ENCODE peak calls at places on chromosomes 3 and 15, in nine cellular contexts. C is mucosa of gallbladder; F is KBM-7; Y is dorsolateral prefrontal cortex; D is activated CD4-positive, alpha-beta T cell treated with anti-CD3 and anti-CD28 coated beads, Interleukin-2, amount 10 ng/mL, durations not matched to agents 7 days and 5 days; P is lung; K is transverse colon; A is stimulated activated CD4-positive, alpha-beta T cell treated with anti-CD3 and anti-CD28 coated beads, Interleukin-1b, Interleukin-23, amount 100 ng/mL, for 48 hours; X is NCI-H1694 treated with DMSO at 0.1 percent for 48 hours. Q is an unnamed sample.

GRCh38 chr15:25803541-25803940 is 59.6 kb downstream of the ATP10A start:
- DNase-seq in C (no peak), F (no peak), Y (no peak), D (no peak), P (no peak), K (no peak), A (no peak), X (no peak), Q (no peak)

GRCh38 chr15:63889831-63890230 is 56.1 kb upstream of the HERC1 start:
- DNase-seq in C (no peak), F (no peak), Y (no peak), D (no peak), P (no peak), K (no peak), A (no peak), X (no peak), Q (no peak)

GRCh38 chr3:127747751-127748521 is 74.4 kb downstream of the MGLL start:
- DNase-seq in C (peak), F (no peak), Y (no peak), D (no peak), P (peak), K (peak), A (no peak), X (peak), Q (peak)

GRCh38 chr3:67593761-67594234 is 60.6 kb downstream of the SUCLG2 start:
- DNase-seq in C (no peak), F (no peak), Y (no peak), D (no peak), P (no peak), K (no peak), A (no peak), X (no peak), Q (no peak)

GRCh38 chr15:60384052-60384451 is 13.7 kb downstream of the ANXA2 start:
- DNase-seq in C (no peak), F (no peak), Y (no peak), D (no peak), P (no peak), K (no peak), A (no peak), X (no peak), Q (peak)

GRCh38 chr15:91864669-91865068 is 11.2 kb downstream of the SLCO3A1 start:
- DNase-seq in C (no peak), F (no peak), Y (no peak), D (no peak), P (no peak), K (no peak), A (no peak), X (no peak), Q (no peak)

GRCh38 chr15:77819271-77819806 is 186.6 kb upstream of the LINGO1 start:
- DNase-seq in C (no peak), F (no peak), Y (peak), D (no peak), P (no peak), K (no peak), A (no peak), X (peak), Q (no peak)

GRCh38 chr15:98308117-98308516 is 340.2 kb upstream of the IGF1R start:
- DNase-seq in C (no peak), F (no peak), Y (no peak), D (no peak), P (no peak), K (no peak), A (no peak), X (no peak), Q (no peak)

GRCh38 chr15:51623386-51623938 is 891 bp upstream of the DMXL2 start:
- DNase-seq in C (peak), F (peak), Y (no peak), D (no peak), P (no peak), K (peak), A (no peak), X (no peak), Q (peak)

GRCh38 chr15:89426500-89426899 is 69.9 kb downstream of the RHCG start:
- DNase-seq in C (no peak), F (no peak), Y (no peak), D (no peak), P (no peak), K (no peak), A (no peak), X (no peak), Q (no peak)

GRCh38 chr3:154421067-154421466 is 8.9 kb downstream of the GPR149 start:
- DNase-seq in C (no peak), F (peak), Y (no peak), D (peak), P (no peak), K (no peak), A (no peak), X (no peak), Q (no peak)

Q was measured in LNCaP clone FGC.